ENCODE peak calls at places on chromosomes 3 and 15, in seven cellular contexts. G, L, F, I, M, O and P are unnamed samples.

GRCh38 chr3:46659285-46659684 is 34.2 kb downstream of the ALS2CL start:
- DNase-seq in G (no peak), L (no peak), F (no peak), I (no peak), M (no peak), O (no peak), P (no peak)

GRCh38 chr15:75193272-75193671 is 8.4 kb upstream of the C15orf39 start:
- DNase-seq in G (no peak), L (no peak), F (no peak), I (no peak), M (no peak), O (no peak), P (no peak)

GRCh38 chr3:189142527-189142926 is 29.2 kb upstream of the TPRG1 start:
- DNase-seq in G (no peak), L (no peak), F (no peak), I (no peak), M (no peak), O (no peak), P (no peak)

GRCh38 chr3:52836991-52837390 is 2.2 kb upstream of the MUSTN1 start:
- DNase-seq in G (no peak), L (no peak), F (no peak), I (no peak), M (no peak), O (no peak), P (no peak)

GRCh38 chr3:159828542-159828943 is 160.1 kb upstream of the IL12A start:
- DNase-seq in G (no peak), L (no peak), F (no peak), I (peak; percentile 51), M (no peak), O (no peak), P (no peak)

GRCh38 chr15:70266412-70267089 is 168.8 kb upstream of the TLE3 start:
- DNase-seq in G (peak; percentile 89), L (no peak), F (peak; percentile 88), I (peak; percentile 55), M (no peak), O (peak; percentile 79), P (no peak)

GRCh38 chr3:130604806-130605205 is 87.8 kb downstream of the COL6A6 start:
- DNase-seq in G (no peak), L (no peak), F (no peak), I (no peak), M (no peak), O (no peak), P (no peak)

GRCh38 chr15:48823237-48823636 is 12.4 kb upstream of the CEP152 start:
- DNase-seq in G (no peak), L (no peak), F (no peak), I (peak; percentile 55), M (no peak), O (no peak), P (no peak)

GRCh38 chr15:33458421-33458820 is 147.7 kb downstream of the RYR3 start:
- DNase-seq in G (no peak), L (no peak), F (no peak), I (no peak), M (no peak), O (no peak), P (no peak)

GRCh38 chr15:88003928-88004327 is 252.6 kb downstream of the NTRK3 start:
- DNase-seq in G (no peak), L (no peak), F (no peak), I (no peak), M (no peak), O (no peak), P (no peak)

GRCh38 chr3:95629802-95630201 is 1184.6 kb upstream of the EPHA6 start:
- DNase-seq in G (no peak), L (no peak), F (no peak), I (no peak), M (no peak), O (no peak), P (no peak)

GRCh38 chr15:65369148-65369547 is 8.7 kb downstream of the IGDCC3 start:
- DNase-seq in G (no peak), L (no peak), F (no peak), I (no peak), M (no peak), O (no peak), P (no peak)

GRCh38 chr15:65366122-65366892 is 11.5 kb downstream of the IGDCC3 start:
- DNase-seq in G (no peak), L (no peak), F (no peak), I (no peak), M (no peak), O (no peak), P (no peak)

GRCh38 chr15:65368646-65369045 is 9.2 kb downstream of the IGDCC3 start:
- DNase-seq in G (no peak), L (no peak), F (no peak), I (no peak), M (no peak), O (no peak), P (no peak)

GRCh38 chr15:65369651-65370050 is 8.2 kb downstream of the IGDCC3 start:
- DNase-seq in G (no peak), L (no peak), F (no peak), I (no peak), M (no peak), O (no peak), P (no peak)

GRCh38 chr15:65368300-65368617 is 9.5 kb downstream of the IGDCC3 start:
- DNase-seq in G (no peak), L (no peak), F (no peak), I (no peak), M (no peak), O (no peak), P (no peak)
- H3K4me3 ChIP-seq in G (no peak overlapping the region), L (no peak overlapping the region), F (no peak overlapping the region), I (no peak overlapping the region), M (no peak overlapping the region), O (no peak overlapping the region), P (no peak overlapping the region)

GRCh38 chr3:114108137-114108536 is 51.6 kb downstream of the QTRT2 start:
- DNase-seq in G (no peak), L (no peak), F (no peak), I (no peak), M (no peak), O (no peak), P (no peak)

GRCh38 chr3:114110439-114110838 is 53.9 kb downstream of the QTRT2 start:
- DNase-seq in G (no peak), L (no peak), F (no peak), I (no peak), M (no peak), O (no peak), P (no peak)

GRCh38 chr3:114115151-114115550 is 58.6 kb downstream of the QTRT2 start:
- DNase-seq in G (no peak), L (no peak), F (no peak), I (peak; percentile 89), M (no peak), O (no peak), P (no peak)

GRCh38 chr3:114112696-114113095 is 56.2 kb downstream of the QTRT2 start:
- DNase-seq in G (no peak), L (no peak), F (no peak), I (peak; percentile 73), M (no peak), O (no peak), P (no peak)

GRCh38 chr3:114111060-114111790 is 54.7 kb downstream of the QTRT2 start:
- DNase-seq in G (no peak), L (no peak), F (no peak), I (no peak), M (no peak), O (no peak), P (no peak)
- H3K4me3 ChIP-seq in G (no peak overlapping the region), L (no peak overlapping the region), F (no peak overlapping the region), I (no peak overlapping the region), M (no peak overlapping the region), O (no peak overlapping the region), P (no peak overlapping the region)

GRCh38 chr3:26625187-26625586 is 2.6 kb downstream of the LRRC3B start:
- DNase-seq in G (no peak), L (no peak), F (no peak), I (no peak), M (no peak), O (no peak), P (no peak)

GRCh38 chr3:26630669-26631384 is 8.3 kb downstream of the LRRC3B start:
- DNase-seq in G (no peak), L (no peak), F (no peak), I (no peak), M (no peak), O (no peak), P (no peak)

GRCh38 chr3:26631385-26631738 is 8.8 kb downstream of the LRRC3B start:
- DNase-seq in G (no peak), L (no peak), F (no peak), I (no peak), M (no peak), O (no peak), P (no peak)

GRCh38 chr3:26627080-26627479 is 4.5 kb downstream of the LRRC3B start:
- DNase-seq in G (no peak), L (no peak), F (no peak), I (no peak), M (no peak), O (no peak), P (no peak)

GRCh38 chr3:26628915-26629314 is 6.3 kb downstream of the LRRC3B start:
- DNase-seq in G (no peak), L (no peak), F (no peak), I (no peak), M (no peak), O (no peak), P (no peak)
- H3K4me3 ChIP-seq in G (no peak overlapping the region), L (no peak overlapping the region), F (no peak overlapping the region), I (no peak overlapping the region), M (no peak overlapping the region), O (no peak overlapping the region), P (no peak overlapping the region)

GRCh38 chr3:66037986-66038369 is 740 bp downstream of the MAGI1 start:
- DNase-seq in G (peak; percentile 20), L (no peak), F (peak; percentile 48), I (peak; percentile 14), M (no peak), O (peak; percentile 25), P (no peak)

GRCh38 chr3:66036586-66037061 is 2.1 kb downstream of the MAGI1 start:
- DNase-seq in G (no peak), L (no peak), F (no peak), I (peak; percentile 39), M (no peak), O (no peak), P (no peak)

GRCh38 chr3:66037330-66037985 is 1.3 kb downstream of the MAGI1 start:
- DNase-seq in G (peak; percentile 28), L (no peak), F (peak; percentile 46), I (peak; percentile 70), M (no peak), O (peak; percentile 46), P (peak; percentile 33)

GRCh38 chr3:66033241-66034138 is 5.2 kb downstream of the MAGI1 start:
- DNase-seq in G (no peak), L (no peak), F (no peak), I (no peak), M (no peak), O (no peak), P (no peak)

DNA sequence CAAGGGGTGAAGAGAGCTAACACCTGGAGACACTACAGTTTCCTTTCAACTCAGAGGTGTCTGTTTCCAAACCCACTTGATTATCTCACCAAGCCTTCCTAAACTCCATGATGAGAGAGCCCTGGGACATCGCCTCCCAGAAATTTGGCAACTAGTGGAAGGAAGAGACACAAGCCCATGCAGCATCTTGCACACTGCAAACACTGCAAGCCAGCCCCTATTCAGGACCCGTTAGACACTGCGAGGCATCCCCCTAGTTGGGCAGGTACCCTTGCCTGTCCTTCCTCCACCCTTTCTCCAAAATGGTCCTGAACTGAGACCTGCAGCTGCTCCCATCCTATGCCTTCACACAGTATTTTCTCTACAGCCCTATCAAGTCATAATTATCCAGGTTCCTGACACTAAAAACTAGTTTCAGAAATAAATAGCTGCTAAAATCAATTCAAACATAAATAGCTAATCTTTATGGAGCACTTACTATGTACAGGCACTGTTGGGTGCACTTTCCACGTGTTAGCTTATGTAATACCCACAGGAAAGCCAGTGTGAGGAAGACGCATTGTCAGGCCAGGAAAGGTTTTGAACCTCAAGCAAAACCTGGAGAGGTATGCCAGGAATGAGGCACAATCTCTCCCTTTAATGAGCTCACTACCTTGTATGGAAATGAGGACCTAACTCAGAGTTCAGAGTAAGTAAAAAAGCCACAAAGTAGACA is 2.8 kb downstream of the MAGI1 start:
- DNase-seq in G (no peak), L (no peak), F (no peak), I (peak; percentile 78), M (no peak), O (no peak), P (no peak)
- H3K4me3 ChIP-seq in G (peak overlapping the region; percentile 6), L (peak overlapping the region; percentile 96), F (no peak overlapping the region), I (peak overlapping the region; percentile 4), M (no peak overlapping the region), O (peak overlapping the region; percentile 78), P (peak overlapping the region; percentile 76)